ENCODE peak calls at places on chromosomes 1 and 21, in seven cellular contexts. X is lower lobe of right lung; G is stimulated activated CD8-positive, alpha-beta memory T cell treated with anti-CD3 and anti-CD28 coated beads, Interleukin-2, amount 100 ng/mL, for 1 hour; I is OCI-LY7; P is NCI-H1417 treated with DMSO at 0.1 percent for 48 hours; F is Right ventricle myocardium superior; H is prostate gland. J is an unnamed sample.

GRCh38 chr1:194466706-194467105 is 1280.3 kb upstream of the B3GALT2 start:
- DNase-seq in X (no peak), G (no peak), I (no peak), P (no peak), F (no peak), H (no peak), J (no peak)

GRCh38 chr1:150987928-150988327 is 5.8 kb downstream of the ANXA9 start:
- DNase-seq in X (no peak), G (no peak), I (no peak), P (peak; percentile 19), F (no peak), H (no peak), J (no peak)

GRCh38 chr1:188489336-188490112 is 1660.8 kb downstream of the PLA2G4A start:
- DNase-seq in X (no peak), G (no peak), I (no peak), P (no peak), F (no peak), H (no peak), J (no peak)

GRCh38 chr21:35529141-35529863 is 480.2 kb upstream of the RUNX1 start:
- DNase-seq in X (no peak), G (no peak), I (peak; percentile 17), P (no peak), F (no peak), H (no peak), J (no peak)

GRCh38 chr21:27397578-27397977 is 430.7 kb upstream of the ADAMTS5 start:
- DNase-seq in X (no peak), G (no peak), I (no peak), P (no peak), F (no peak), H (no peak), J (no peak)

GRCh38 chr1:41528726-41529605 is 44.5 kb upstream of the EDN2 start:
- DNase-seq in X (no peak), G (no peak), I (no peak), P (no peak), F (peak; percentile 5), H (no peak), J (no peak)

GRCh38 chr1:5595531-5596170 is 396.6 kb downstream of the NPHP4 start:
- DNase-seq in X (no peak), G (no peak), I (no peak), P (no peak), F (no peak), H (no peak), J (no peak)

GRCh38 chr1:244444854-244445253 is 6.9 kb downstream of the ADSS2 start:
- DNase-seq in X (no peak), G (no peak), I (no peak), P (no peak), F (no peak), H (no peak), J (no peak)

GRCh38 chr1:185170291-185170848 is 13.4 kb downstream of the SWT1 start:
- DNase-seq in X (no peak), G (no peak), I (peak; percentile 77), P (peak; percentile 15), F (no peak), H (peak; percentile 21), J (no peak)

GRCh38 chr21:41851090-41851790 is 27.9 kb downstream of the PRDM15 start:
- DNase-seq in X (no peak), G (no peak), I (no peak), P (peak; percentile 25), F (no peak), H (no peak), J (no peak)

GRCh38 chr1:41492341-41492848 is 7.9 kb upstream of the EDN2 start:
- DNase-seq in X (no peak), G (no peak), I (peak; percentile 41), P (no peak), F (peak; percentile 32), H (no peak), J (no peak)

GRCh38 chr1:179169616-179170467 is 59.6 kb downstream of the ABL2 start:
- DNase-seq in X (no peak), G (no peak), I (no peak), P (no peak), F (no peak), H (no peak), J (no peak)

GRCh38 chr21:25759573-25759972 is 24.8 kb downstream of the GABPA start:
- DNase-seq in X (no peak), G (no peak), I (no peak), P (no peak), F (no peak), H (no peak), J (no peak)

GRCh38 chr1:162663086-162663485 is 30.8 kb downstream of the DDR2 start:
- DNase-seq in X (no peak), G (no peak), I (no peak), P (no peak), F (no peak), H (no peak), J (no peak)

GRCh38 chr1:58893257-58893869 is 109.5 kb upstream of the JUN start:
- DNase-seq in X (no peak), G (no peak), I (no peak), P (no peak), F (peak; percentile 75), H (no peak), J (peak; percentile 77)

GRCh38 chr1:150809651-150810050 is 1.6 kb upstream of the CTSK start:
- DNase-seq in X (no peak), G (no peak), I (no peak), P (no peak), F (no peak), H (no peak), J (no peak)

GRCh38 chr1:168312718-168313604 is 32.3 kb downstream of the TBX19 start:
- DNase-seq in X (no peak), G (no peak), I (no peak), P (no peak), F (no peak), H (no peak), J (no peak)

GRCh38 chr1:192807968-192808587 is 761 bp upstream of the RGS2 start:
- DNase-seq in X (no peak), G (no peak), I (no peak), P (no peak), F (no peak), H (peak; percentile 6), J (no peak)

GRCh38 chr1:160739098-160739511 is at the start of gene SLAMF7:
- DNase-seq in X (no peak), G (no peak), I (no peak), P (no peak), F (peak; percentile 42), H (no peak), J (peak; percentile 6)

GRCh38 chr1:168470821-168471473 is 72.8 kb downstream of the XCL2 start:
- DNase-seq in X (no peak), G (no peak), I (no peak), P (no peak), F (no peak), H (no peak), J (no peak)

GRCh38 chr1:17017435-17017834 is 5.7 kb upstream of the ATP13A2 start:
- DNase-seq in X (no peak), G (no peak), I (no peak), P (no peak), F (no peak), H (no peak), J (no peak)

GRCh38 chr1:10733967-10734366 is 62.5 kb downstream of the CASZ1 start:
- DNase-seq in X (peak; percentile 81), G (no peak), I (no peak), P (no peak), F (no peak), H (no peak), J (no peak)

GRCh38 chr1:100959502-100960060 is 63.7 kb downstream of the SLC30A7 start:
- DNase-seq in X (no peak), G (no peak), I (no peak), P (no peak), F (no peak), H (no peak), J (no peak)

GRCh38 chr1:40381268-40382109 is 8.0 kb downstream of the SMAP2 start:
- DNase-seq in X (no peak), G (no peak), I (peak; percentile 88), P (no peak), F (no peak), H (no peak), J (no peak)

GRCh38 chr1:22502167-22502566 is 50.5 kb downstream of the ZBTB40 start:
- DNase-seq in X (no peak), G (no peak), I (no peak), P (no peak), F (no peak), H (no peak), J (no peak)

GRCh38 chr1:241782396-241782795 is 65.6 kb upstream of the EXO1 start:
- DNase-seq in X (no peak), G (no peak), I (no peak), P (no peak), F (no peak), H (no peak), J (no peak)

GRCh38 chr21:41171210-41171609 is 3.2 kb downstream of the BACE2 start:
- DNase-seq in X (peak; percentile 67), G (no peak), I (no peak), P (no peak), F (peak; percentile 53), H (peak; percentile 84), J (no peak)

GRCh38 chr1:154972517-154973343 is 1.8 kb upstream of the CKS1B start:
- DNase-seq in X (peak; percentile 82), G (no peak), I (no peak), P (no peak), F (peak; percentile 68), H (peak; percentile 87), J (peak; percentile 38)

GRCh38 chr1:3652538-3653285 is 396 bp downstream of the TP73 start:
- DNase-seq in X (no peak), G (no peak), I (no peak), P (no peak), F (peak; percentile 38), H (no peak), J (no peak)

GRCh38 chr1:181151378-181152326 is 63.2 kb downstream of the IER5 start:
- DNase-seq in X (no peak), G (no peak), I (no peak), P (no peak), F (no peak), H (no peak), J (no peak)

GRCh38 chr21:45750924-45751323 is 107.4 kb downstream of the PCBP3 start:
- DNase-seq in X (no peak), G (no peak), I (no peak), P (no peak), F (no peak), H (no peak), J (no peak)

GRCh38 chr1:223330462-223330861 is 33.5 kb downstream of the SUSD4 start:
- DNase-seq in X (no peak), G (no peak), I (no peak), P (no peak), F (no peak), H (no peak), J (no peak)

GRCh38 chr1:165896277-165896676 is 68.9 kb downstream of the UCK2 start:
- DNase-seq in X (no peak), G (no peak), I (no peak), P (no peak), F (no peak), H (no peak), J (peak; percentile 50)

GRCh38 chr1:6495540-6496359 is 4.3 kb upstream of the PLEKHG5 start:
- DNase-seq in X (no peak), G (no peak), I (no peak), P (no peak), F (no peak), H (no peak), J (peak; percentile 10)

GRCh38 chr1:199857103-199857502 is 170.4 kb upstream of the NR5A2 start:
- DNase-seq in X (no peak), G (no peak), I (no peak), P (no peak), F (no peak), H (no peak), J (no peak)

GRCh38 chr1:246790364-246790763 is 66.2 kb downstream of the SCCPDH start:
- DNase-seq in X (no peak), G (no peak), I (no peak), P (no peak), F (no peak), H (no peak), J (no peak)